ENCODE peak calls at places on chromosomes 16 and 17, in four cellular contexts. One of them, this sample, is unnamed.

GRCh38 chr17:70295329-70295728 is 126.0 kb downstream of the KCNJ2 start:
- DNase-seq in CD8-positive, alpha-beta T cell: no peak
- DNase-seq in heart left ventricle: no peak
- DNase-seq in body of pancreas: no peak
- DNase-seq in this sample: no peak

GRCh38 chr17:66203274-66204015 is 11.5 kb upstream of the CEP112 start:
- DNase-seq in CD8-positive, alpha-beta T cell: no peak
- DNase-seq in heart left ventricle: no peak
- DNase-seq in body of pancreas: no peak
- DNase-seq in this sample: no peak

GRCh38 chr17:75454193-75454592 is 2.2 kb upstream of the TMEM94 start:
- DNase-seq in CD8-positive, alpha-beta T cell: no peak
- DNase-seq in heart left ventricle: no peak
- DNase-seq in body of pancreas: no peak
- DNase-seq in this sample: peak

GRCh38 chr17:8846768-8847211 is 20.7 kb downstream of the PIK3R6 start:
- DNase-seq in CD8-positive, alpha-beta T cell: no peak
- DNase-seq in heart left ventricle: peak
- DNase-seq in body of pancreas: no peak
- DNase-seq in this sample: no peak

GRCh38 chr16:29943846-29944669 is 17.8 kb upstream of the TMEM219 start:
- DNase-seq in CD8-positive, alpha-beta T cell: no peak
- DNase-seq in heart left ventricle: no peak
- DNase-seq in body of pancreas: peak
- DNase-seq in this sample: no peak

GRCh38 chr17:12644623-12645022 is 21.1 kb upstream of the MYOCD start:
- DNase-seq in CD8-positive, alpha-beta T cell: no peak
- DNase-seq in heart left ventricle: no peak
- DNase-seq in body of pancreas: no peak
- DNase-seq in this sample: no peak

GRCh38 chr17:28018439-28019070 is 23.9 kb upstream of the NLK start:
- DNase-seq in CD8-positive, alpha-beta T cell: no peak
- DNase-seq in heart left ventricle: peak
- DNase-seq in body of pancreas: peak
- DNase-seq in this sample: no peak

GRCh38 chr17:39621523-39622379 is 5.0 kb upstream of the PPP1R1B start:
- DNase-seq in CD8-positive, alpha-beta T cell: peak
- DNase-seq in heart left ventricle: peak
- DNase-seq in body of pancreas: peak
- DNase-seq in this sample: peak

GRCh38 chr16:1791256-1791942 is 2.1 kb downstream of the IGFALS start:
- DNase-seq in CD8-positive, alpha-beta T cell: no peak
- DNase-seq in heart left ventricle: no peak
- DNase-seq in body of pancreas: no peak
- DNase-seq in this sample: no peak

GRCh38 chr16:27781195-27781524 is 231.2 kb downstream of the KATNIP start:
- DNase-seq in CD8-positive, alpha-beta T cell: no peak
- DNase-seq in heart left ventricle: peak
- DNase-seq in body of pancreas: no peak
- DNase-seq in this sample: no peak

GRCh38 chr17:43713494-43714162 is 45.0 kb downstream of the SOST start:
- DNase-seq in CD8-positive, alpha-beta T cell: no peak
- DNase-seq in heart left ventricle: peak
- DNase-seq in body of pancreas: no peak
- DNase-seq in this sample: peak

GRCh38 chr16:25006504-25007055 is 8.6 kb downstream of the ARHGAP17 start:
- DNase-seq in CD8-positive, alpha-beta T cell: no peak
- DNase-seq in heart left ventricle: no peak
- DNase-seq in body of pancreas: no peak
- DNase-seq in this sample: no peak

GRCh38 chr17:63918305-63918704 is 334 bp downstream of the GH1 start:
- DNase-seq in CD8-positive, alpha-beta T cell: no peak
- DNase-seq in heart left ventricle: no peak
- DNase-seq in body of pancreas: peak
- DNase-seq in this sample: no peak

GRCh38 chr17:57609125-57609877 is 135.8 kb downstream of the CCDC182 start:
- DNase-seq in CD8-positive, alpha-beta T cell: no peak
- DNase-seq in heart left ventricle: no peak
- DNase-seq in body of pancreas: peak
- DNase-seq in this sample: no peak

GRCh38 chr16:2468142-2468724 is 2.9 kb upstream of the NTN3 start:
- DNase-seq in CD8-positive, alpha-beta T cell: no peak
- DNase-seq in heart left ventricle: no peak
- DNase-seq in body of pancreas: no peak
- DNase-seq in this sample: peak

GRCh38 chr17:78873519-78874340 is 29.3 kb downstream of the CEP295NL start:
- DNase-seq in CD8-positive, alpha-beta T cell: no peak
- DNase-seq in heart left ventricle: peak
- DNase-seq in body of pancreas: peak
- DNase-seq in this sample: no peak

GRCh38 chr17:34151081-34151480 is 104.0 kb upstream of the CCL2 start:
- DNase-seq in CD8-positive, alpha-beta T cell: no peak
- DNase-seq in heart left ventricle: no peak
- DNase-seq in body of pancreas: no peak
- DNase-seq in this sample: no peak

GRCh38 chr17:44636562-44636961 is 19.7 kb upstream of the MEIOC start:
- DNase-seq in CD8-positive, alpha-beta T cell: no peak
- DNase-seq in heart left ventricle: no peak
- DNase-seq in body of pancreas: no peak
- DNase-seq in this sample: no peak

GRCh38 chr17:76879691-76880090 is 11.5 kb downstream of the MGAT5B start:
- DNase-seq in CD8-positive, alpha-beta T cell: no peak
- DNase-seq in heart left ventricle: no peak
- DNase-seq in body of pancreas: no peak
- DNase-seq in this sample: no peak

GRCh38 chr17:34584805-34585416 is 5.5 kb downstream of the TMEM132E start:
- DNase-seq in CD8-positive, alpha-beta T cell: no peak
- DNase-seq in heart left ventricle: no peak
- DNase-seq in body of pancreas: no peak
- DNase-seq in this sample: peak

GRCh38 chr17:4554997-4555799 is at the start of gene MYBBP1A:
- DNase-seq in CD8-positive, alpha-beta T cell: peak
- DNase-seq in heart left ventricle: peak
- DNase-seq in body of pancreas: peak
- DNase-seq in this sample: peak

GRCh38 chr17:51234162-51234561 is 25.7 kb downstream of the MBTD1 start:
- DNase-seq in CD8-positive, alpha-beta T cell: no peak
- DNase-seq in heart left ventricle: no peak
- DNase-seq in body of pancreas: no peak
- DNase-seq in this sample: no peak

GRCh38 chr16:81945665-81946064 is 65.6 kb downstream of the SDR42E1 start:
- DNase-seq in CD8-positive, alpha-beta T cell: no peak
- DNase-seq in heart left ventricle: no peak
- DNase-seq in body of pancreas: no peak
- DNase-seq in this sample: no peak

GRCh38 chr16:90044111-90044551 is 24.9 kb upstream of the DBNDD1 start:
- DNase-seq in CD8-positive, alpha-beta T cell: no peak
- DNase-seq in heart left ventricle: no peak
- DNase-seq in body of pancreas: peak
- DNase-seq in this sample: peak

GRCh38 chr16:88878356-88878755 is 11.9 kb upstream of the PABPN1L start:
- DNase-seq in CD8-positive, alpha-beta T cell: no peak
- DNase-seq in heart left ventricle: no peak
- DNase-seq in body of pancreas: no peak
- DNase-seq in this sample: no peak

GRCh38 chr16:9159839-9160550 is 68.6 kb downstream of the HAPSTR1 start:
- DNase-seq in CD8-positive, alpha-beta T cell: no peak
- DNase-seq in heart left ventricle: peak
- DNase-seq in body of pancreas: peak
- DNase-seq in this sample: peak

GRCh38 chr17:38853292-38854219 is at the start of gene RPL23:
- DNase-seq in CD8-positive, alpha-beta T cell: peak
- DNase-seq in heart left ventricle: peak
- DNase-seq in body of pancreas: peak
- DNase-seq in this sample: peak

GRCh38 chr17:67492251-67492740 is 115.2 kb downstream of the PITPNC1 start:
- DNase-seq in CD8-positive, alpha-beta T cell: no peak
- DNase-seq in heart left ventricle: no peak
- DNase-seq in body of pancreas: no peak
- DNase-seq in this sample: no peak

GRCh38 chr17:55495239-55495638 is 16.0 kb downstream of the SMIM36 start:
- DNase-seq in CD8-positive, alpha-beta T cell: no peak
- DNase-seq in heart left ventricle: no peak
- DNase-seq in body of pancreas: no peak
- DNase-seq in this sample: no peak

GRCh38 chr16:74503412-74503811 is 82.1 kb upstream of the CLEC18B start:
- DNase-seq in CD8-positive, alpha-beta T cell: no peak
- DNase-seq in heart left ventricle: no peak
- DNase-seq in body of pancreas: no peak
- DNase-seq in this sample: no peak

GRCh38 chr17:15239471-15239870 is 25.7 kb downstream of the PMP22 start:
- DNase-seq in CD8-positive, alpha-beta T cell: no peak
- DNase-seq in heart left ventricle: no peak
- DNase-seq in body of pancreas: no peak
- DNase-seq in this sample: no peak

GRCh38 chr17:49522329-49522890 is 27.3 kb downstream of the NGFR start:
- DNase-seq in CD8-positive, alpha-beta T cell: no peak
- DNase-seq in heart left ventricle: no peak
- DNase-seq in body of pancreas: no peak
- DNase-seq in this sample: peak

GRCh38 chr17:29107933-29108805 is 65.2 kb downstream of the PIPOX start:
- DNase-seq in CD8-positive, alpha-beta T cell: no peak
- DNase-seq in heart left ventricle: peak
- DNase-seq in body of pancreas: peak
- DNase-seq in this sample: no peak

DNA sequence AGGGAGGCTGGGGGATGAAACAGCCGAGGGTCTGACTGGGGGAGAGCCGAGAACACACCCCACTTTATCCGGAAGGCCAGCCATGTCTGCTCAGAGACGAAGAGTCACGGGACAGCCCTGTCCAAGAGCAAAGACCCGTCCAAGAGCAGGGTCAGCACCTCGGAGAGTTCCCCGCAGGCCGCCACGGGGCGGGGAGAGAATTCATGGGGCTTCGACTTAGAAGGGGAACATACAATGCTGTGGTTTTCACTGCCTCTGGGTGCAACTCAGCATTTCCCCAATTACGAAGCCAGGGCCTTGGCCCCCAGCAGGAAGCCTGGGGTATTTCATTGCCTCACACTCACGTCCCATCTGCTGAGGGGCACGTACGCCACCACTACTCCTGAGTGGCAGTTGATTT is 59.3 kb downstream of the JPH3 start:
- DNase-seq in CD8-positive, alpha-beta T cell: no peak
- DNase-seq in heart left ventricle: peak
- DNase-seq in body of pancreas: no peak
- DNase-seq in this sample: peak
- TF ChIP-seq CTCF in CD8-positive, alpha-beta T cell: no peak
- TF ChIP-seq CTCF in heart left ventricle: no peak
- TF ChIP-seq CTCF in body of pancreas: no peak
- TF ChIP-seq CTCF in this sample: no peak

GRCh38 chr16:67483731-67484525 is 581 bp upstream of the AGRP start:
- DNase-seq in CD8-positive, alpha-beta T cell: no peak
- DNase-seq in heart left ventricle: no peak
- DNase-seq in body of pancreas: no peak
- DNase-seq in this sample: no peak

GRCh38 chr16:67482260-67482924 is 955 bp downstream of the AGRP start:
- DNase-seq in CD8-positive, alpha-beta T cell: no peak
- DNase-seq in heart left ventricle: no peak
- DNase-seq in body of pancreas: no peak
- DNase-seq in this sample: no peak

GRCh38 chr16:67480833-67481560 is at the start of gene ATP6V0D1:
- DNase-seq in CD8-positive, alpha-beta T cell: peak
- DNase-seq in heart left ventricle: peak
- DNase-seq in body of pancreas: peak
- DNase-seq in this sample: peak

GRCh38 chr16:67483150-67483549 is at the start of gene AGRP:
- DNase-seq in CD8-positive, alpha-beta T cell: no peak
- DNase-seq in heart left ventricle: no peak
- DNase-seq in body of pancreas: no peak
- DNase-seq in this sample: no peak

DNA sequence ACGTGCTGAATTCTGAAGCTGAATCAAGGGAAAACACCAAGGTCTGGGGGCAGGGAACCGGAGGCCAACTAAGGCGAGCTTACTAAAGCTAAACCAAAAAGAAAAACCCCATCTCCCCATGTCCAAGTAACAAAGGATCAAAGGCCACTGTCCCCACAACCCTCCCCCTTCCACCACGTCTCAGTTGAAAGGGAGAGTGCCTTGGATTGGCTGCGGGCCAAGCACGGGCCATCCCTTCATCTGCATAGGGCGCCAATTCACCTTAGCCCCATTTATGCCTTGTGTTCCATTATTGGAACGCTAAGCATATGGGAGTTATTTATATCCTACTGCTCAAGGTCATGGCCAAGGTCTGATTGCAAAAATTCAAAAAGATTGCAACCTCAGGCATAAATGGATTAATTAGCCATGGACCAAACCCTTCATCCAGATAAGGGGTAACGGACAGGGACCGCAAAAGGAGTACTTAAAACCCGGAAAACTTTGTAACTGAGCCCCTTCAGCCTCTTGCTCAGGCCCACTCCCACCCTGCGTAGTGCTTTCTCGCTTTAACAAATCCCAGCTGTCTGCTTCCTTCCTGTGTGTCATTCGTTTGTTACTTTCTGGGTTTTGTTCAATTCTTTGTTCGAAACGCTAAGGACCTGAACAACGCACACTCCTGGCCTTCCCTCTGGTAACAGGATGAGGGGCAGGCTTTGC is 753 bp upstream of the ATP6V0D1 start:
- DNase-seq in CD8-positive, alpha-beta T cell: peak
- DNase-seq in heart left ventricle: peak
- DNase-seq in body of pancreas: peak
- DNase-seq in this sample: no peak
- TF ChIP-seq CTCF in CD8-positive, alpha-beta T cell: peak
- TF ChIP-seq CTCF in heart left ventricle: no peak
- TF ChIP-seq CTCF in body of pancreas: no peak
- TF ChIP-seq CTCF in this sample: no peak

GRCh38 chr17:61450641-61451537 is 1.3 kb upstream of the TBX4 start:
- DNase-seq in CD8-positive, alpha-beta T cell: no peak
- DNase-seq in heart left ventricle: no peak
- DNase-seq in body of pancreas: no peak
- DNase-seq in this sample: peak
- TF ChIP-seq CTCF in CD8-positive, alpha-beta T cell: no peak
- TF ChIP-seq CTCF in heart left ventricle: no peak
- TF ChIP-seq CTCF in body of pancreas: no peak
- TF ChIP-seq CTCF in this sample: no peak

DNA sequence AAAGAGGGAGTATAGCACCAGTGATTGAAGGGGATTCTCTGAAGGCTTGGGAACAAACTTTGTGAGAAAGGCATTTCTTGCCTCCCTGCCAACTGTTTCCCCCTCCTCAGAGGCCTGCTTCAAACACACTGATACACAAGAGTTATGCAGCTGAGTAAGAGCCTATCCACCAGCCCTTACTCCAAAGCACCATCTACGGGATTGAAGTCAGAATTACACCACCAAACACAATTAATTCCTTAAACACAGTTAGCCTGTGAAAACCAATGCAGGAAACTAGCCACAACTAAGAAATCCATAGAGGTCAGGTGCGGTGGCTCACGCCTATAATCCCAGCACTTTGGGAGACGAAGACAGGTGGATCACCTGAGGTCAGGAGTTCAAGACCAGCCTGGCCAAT is 138.3 kb downstream of the SHCBP1 start:
- DNase-seq in CD8-positive, alpha-beta T cell: no peak
- DNase-seq in heart left ventricle: no peak
- DNase-seq in body of pancreas: no peak
- DNase-seq in this sample: no peak
- TF ChIP-seq CTCF in CD8-positive, alpha-beta T cell: no peak
- TF ChIP-seq CTCF in heart left ventricle: no peak
- TF ChIP-seq CTCF in body of pancreas: no peak
- TF ChIP-seq CTCF in this sample: no peak